ENCODE peak calls at places on chromosomes 7 and 10, in four cellular contexts. A is H9, I is IMR-90, H is H1. V is an unnamed sample.

GRCh38 chr7:27633062-27633461 is 29.6 kb downstream of the HIBADH start:
- DNase-seq in A (no peak), I (no peak), H (no peak), V (no peak)

GRCh38 chr7:116525913-116526857 is 1.3 kb downstream of the CAV1 start:
- DNase-seq in A (peak; percentile 83), I (peak; percentile 88), H (no peak), V (peak; percentile 86)

GRCh38 chr10:12638103-12638502 is 288.8 kb downstream of the CAMK1D start:
- DNase-seq in A (no peak), I (peak; percentile 31), H (no peak), V (peak; percentile 15)

GRCh38 chr10:17802350-17802749 is 6.8 kb upstream of the MRC1 start:
- DNase-seq in A (no peak), I (no peak), H (no peak), V (no peak)

GRCh38 chr7:112770051-112770450 is 20.1 kb downstream of the TMEM168 start:
- DNase-seq in A (no peak), I (no peak), H (no peak), V (peak; percentile 92)

GRCh38 chr7:128103498-128104108 is 72.4 kb upstream of the LRRC4 start:
- DNase-seq in A (no peak), I (no peak), H (no peak), V (no peak)

GRCh38 chr7:44622342-44623151 is 16.1 kb downstream of the OGDH start:
- DNase-seq in A (no peak), I (peak; percentile 59), H (no peak), V (no peak)

GRCh38 chr7:36939816-36940215 is 215.5 kb upstream of the AOAH start:
- DNase-seq in A (no peak), I (no peak), H (no peak), V (no peak)

GRCh38 chr7:82122290-82122689 is 321.3 kb downstream of the CACNA2D1 start:
- DNase-seq in A (no peak), I (no peak), H (no peak), V (no peak)

GRCh38 chr7:95476904-95477594 is 8.7 kb upstream of the ASB4 start:
- DNase-seq in A (no peak), I (peak; percentile 69), H (no peak), V (peak; percentile 77)

GRCh38 chr10:24625778-24626177 is 97.9 kb downstream of the ARHGAP21 start:
- DNase-seq in A (no peak), I (no peak), H (no peak), V (no peak)

GRCh38 chr10:114174462-114175190 is 623 bp upstream of the CCDC186 start:
- DNase-seq in A (peak; percentile 58), I (peak; percentile 39), H (no peak), V (no peak)

GRCh38 chr7:140581411-140581810 is 59.2 kb downstream of the DENND2A start:
- DNase-seq in A (no peak), I (no peak), H (no peak), V (no peak)

GRCh38 chr10:14116837-14117236 is 213.9 kb downstream of the FRMD4A start:
- DNase-seq in A (no peak), I (no peak), H (no peak), V (no peak)

GRCh38 chr10:126321455-126321854 is 66.8 kb downstream of the ADAM12 start:
- DNase-seq in A (no peak), I (no peak), H (no peak), V (no peak)

GRCh38 chr7:148835854-148836253 is 48.2 kb downstream of the EZH2 start:
- DNase-seq in A (no peak), I (no peak), H (no peak), V (no peak)

GRCh38 chr10:121131014-121131413 is 279.9 kb downstream of the WDR11 start:
- DNase-seq in A (no peak), I (no peak), H (no peak), V (no peak)

GRCh38 chr10:114703377-114704125 is 45.5 kb upstream of the ABLIM1 start:
- DNase-seq in A (no peak), I (peak; percentile 43), H (no peak), V (peak; percentile 51)

GRCh38 chr7:107856806-107857540 is 34.0 kb upstream of the DLD start:
- DNase-seq in A (no peak), I (no peak), H (no peak), V (no peak)

GRCh38 chr10:133257489-133258065 is 19.1 kb downstream of the ADAM8 start:
- DNase-seq in A (peak; percentile 79), I (no peak), H (no peak), V (peak; percentile 73)

GRCh38 chr10:22325272-22325947 is 4.5 kb downstream of the BMI1 start:
- DNase-seq in A (peak; percentile 86), I (peak; percentile 58), H (no peak), V (peak; percentile 88)

GRCh38 chr7:30327813-30328212 is 43.4 kb downstream of the ZNRF2 start:
- DNase-seq in A (no peak), I (peak; percentile 70), H (no peak), V (no peak)

GRCh38 chr7:5286933-5287332 is 4.2 kb downstream of the SLC29A4 start:
- DNase-seq in A (no peak), I (no peak), H (no peak), V (no peak)

GRCh38 chr10:100877451-100877850 is 35.3 kb upstream of the SLF2 start:
- DNase-seq in A (no peak), I (no peak), H (no peak), V (no peak)

GRCh38 chr10:154348-154747 is 19.1 kb downstream of the ZMYND11 start:
- DNase-seq in A (no peak), I (peak; percentile 79), H (no peak), V (no peak)

GRCh38 chr10:28082885-28083284 is 84.0 kb upstream of the ODAD2 start:
- DNase-seq in A (no peak), I (no peak), H (no peak), V (no peak)

DNA sequence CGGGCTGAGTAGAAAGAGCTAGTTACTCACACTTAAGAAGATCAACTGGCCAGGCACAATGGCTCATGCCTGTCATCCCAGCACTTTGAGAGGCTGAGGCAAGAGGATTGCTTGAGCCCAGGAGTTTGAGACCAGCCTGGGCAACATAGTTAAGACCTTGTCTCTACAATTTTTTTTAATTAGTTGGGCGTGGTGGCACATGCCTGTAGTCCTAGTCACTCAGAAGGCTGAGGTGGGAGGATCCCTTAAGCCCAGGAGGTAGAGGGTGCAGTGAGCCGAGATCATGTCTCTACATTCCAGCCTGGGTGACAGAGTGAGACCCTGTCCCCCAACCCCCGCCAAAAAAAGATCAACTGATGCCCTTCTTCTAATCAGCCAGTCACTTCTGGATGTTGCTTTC is 74.6 kb upstream of the ATP6V0A4 start:
- DNase-seq in A (no peak), I (no peak), H (no peak), V (peak; percentile 74)
- H3K56ac ChIP-seq in A (no peak overlapping the region), I (no peak overlapping the region), H (no peak overlapping the region), V (no peak overlapping the region)

GRCh38 chr7:22799633-22800032 is 23.0 kb downstream of the TOMM7 start:
- DNase-seq in A (no peak), I (peak; percentile 30), H (no peak), V (no peak)

GRCh38 chr7:22805227-22805626 is 17.4 kb downstream of the TOMM7 start:
- DNase-seq in A (no peak), I (no peak), H (no peak), V (no peak)

GRCh38 chr7:22801907-22802306 is 20.7 kb downstream of the TOMM7 start:
- DNase-seq in A (peak; percentile 80), I (no peak), H (no peak), V (peak; percentile 49)

GRCh38 chr7:22806754-22807153 is 15.9 kb downstream of the TOMM7 start:
- DNase-seq in A (no peak), I (no peak), H (no peak), V (no peak)

GRCh38 chr7:22802426-22802825 is 20.2 kb downstream of the TOMM7 start:
- DNase-seq in A (peak; percentile 77), I (no peak), H (no peak), V (peak; percentile 70)
- H3K56ac ChIP-seq in A (no peak overlapping the region), I (no peak overlapping the region), H (peak overlapping the region; percentile 14), V (peak overlapping the region; percentile 61)

GRCh38 chr7:69545175-69545574 is 53.1 kb upstream of the AUTS2 start:
- DNase-seq in A (no peak), I (no peak), H (no peak), V (no peak)
- H3K56ac ChIP-seq in A (no peak overlapping the region), I (no peak overlapping the region), H (no peak overlapping the region), V (no peak overlapping the region)

GRCh38 chr7:102152672-102153585 is 133.7 kb upstream of the SH2B2 start:
- DNase-seq in A (peak; percentile 91), I (peak; percentile 63), H (peak; percentile 75), V (peak; percentile 97)

GRCh38 chr7:102154425-102154824 is 132.2 kb upstream of the SH2B2 start:
- DNase-seq in A (no peak), I (no peak), H (no peak), V (no peak)

GRCh38 chr7:102155821-102156441 is 130.7 kb upstream of the SH2B2 start:
- DNase-seq in A (no peak), I (no peak), H (no peak), V (no peak)

GRCh38 chr7:102156867-102157266 is 129.8 kb upstream of the SH2B2 start:
- DNase-seq in A (peak; percentile 34), I (no peak), H (no peak), V (no peak)

GRCh38 chr7:102153586-102153948 is 133.1 kb upstream of the SH2B2 start:
- DNase-seq in A (no peak), I (no peak), H (no peak), V (no peak)
- H3K56ac ChIP-seq in A (no peak overlapping the region), I (no peak overlapping the region), H (no peak overlapping the region), V (no peak overlapping the region)

GRCh38 chr10:60467202-60467546 is 77.5 kb upstream of the ANK3 start:
- DNase-seq in A (no peak), I (no peak), H (no peak), V (no peak)
- H3K56ac ChIP-seq in A (no peak overlapping the region), I (peak overlapping the region; percentile 54), H (no peak overlapping the region), V (no peak overlapping the region)

GRCh38 chr10:129940617-129941198 is 23.4 kb downstream of the EBF3 start:
- DNase-seq in A (no peak), I (no peak), H (no peak), V (no peak)
- H3K56ac ChIP-seq in A (no peak overlapping the region), I (no peak overlapping the region), H (no peak overlapping the region), V (no peak overlapping the region)

GRCh38 chr7:135273581-135273980 is 39.9 kb downstream of the STRA8 start:
- DNase-seq in A (peak; percentile 20), I (no peak), H (no peak), V (no peak)
- H3K56ac ChIP-seq in A (no peak overlapping the region), I (no peak overlapping the region), H (no peak overlapping the region), V (no peak overlapping the region)

GRCh38 chr7:105241198-105241597 is 147.5 kb downstream of the SRPK2 start:
- DNase-seq in A (no peak), I (no peak), H (no peak), V (no peak)

GRCh38 chr7:105234886-105235285 is 153.8 kb downstream of the SRPK2 start:
- DNase-seq in A (no peak), I (no peak), H (no peak), V (no peak)

GRCh38 chr7:105238198-105238765 is 150.4 kb downstream of the SRPK2 start:
- DNase-seq in A (no peak), I (no peak), H (no peak), V (no peak)
- H3K56ac ChIP-seq in A (peak overlapping the region; percentile 70), I (no peak overlapping the region), H (no peak overlapping the region), V (no peak overlapping the region)